ENCODE peak calls at places on chromosomes 5 and 9, in four cellular contexts. C, S, D and Y are unnamed samples.
A peak's percentile ranks its signal among the peaks of the same experiment; 100 is the strongest.

GRCh38 chr5:119897537-119898370 is 268.4 kb downstream of the FAM170A start:
- DNase-seq in C (no peak), S (no peak), D (no peak), Y (no peak)

GRCh38 chr5:44372028-44372427 is 17.2 kb downstream of the FGF10 start:
- DNase-seq in C (no peak), S (no peak), D (no peak), Y (no peak)

GRCh38 chr9:114678130-114678529 is 3.9 kb downstream of the TEX48 start:
- DNase-seq in C (no peak), S (no peak), D (no peak), Y (no peak)

GRCh38 chr5:88785396-88786216 is 97.4 kb downstream of the MEF2C start:
- DNase-seq in C (no peak), S (peak; percentile 5), D (no peak), Y (no peak)

GRCh38 chr9:110170728-110171257 is 37.2 kb downstream of the C9orf152 start:
- DNase-seq in C (no peak), S (no peak), D (no peak), Y (no peak)

GRCh38 chr9:2655411-2655901 is 33.9 kb downstream of the VLDLR start:
- DNase-seq in C (no peak), S (no peak), D (no peak), Y (peak; percentile 3)

GRCh38 chr5:67361932-67362729 is 165.5 kb upstream of the CD180 start:
- DNase-seq in C (no peak), S (no peak), D (peak; percentile 49), Y (no peak)

GRCh38 chr5:80406980-80407734 is 707 bp upstream of the ZFYVE16 start:
- DNase-seq in C (no peak), S (no peak), D (no peak), Y (peak; percentile 7)

GRCh38 chr9:120344230-120344629 is 235.7 kb downstream of the CDK5RAP2 start:
- DNase-seq in C (no peak), S (no peak), D (no peak), Y (peak; percentile 61)

GRCh38 chr9:79665926-79666325 is 94.2 kb downstream of the TLE4 start:
- DNase-seq in C (no peak), S (no peak), D (no peak), Y (no peak)

GRCh38 chr9:1619915-1620705 is 395.0 kb upstream of the SMARCA2 start:
- DNase-seq in C (no peak), S (no peak), D (no peak), Y (peak; percentile 59)

GRCh38 chr5:134149571-134150303 is 27.0 kb downstream of the SKP1 start:
- DNase-seq in C (no peak), S (no peak), D (no peak), Y (no peak)

GRCh38 chr9:128818839-128819715 is 777 bp downstream of the ENDOG start:
- DNase-seq in C (no peak), S (no peak), D (peak; percentile 67), Y (peak; percentile 72)

GRCh38 chr9:136247947-136248637 is 2.5 kb upstream of the QSOX2 start:
- DNase-seq in C (no peak), S (no peak), D (peak; percentile 64), Y (no peak)

GRCh38 chr9:84699897-84700395 is 30.4 kb downstream of the NTRK2 start:
- DNase-seq in C (no peak), S (no peak), D (no peak), Y (no peak)

GRCh38 chr9:79569814-79570448 is 1.8 kb upstream of the TLE4 start:
- DNase-seq in C (no peak), S (no peak), D (no peak), Y (no peak)

GRCh38 chr5:145158654-145159199 is 676.4 kb downstream of the PRELID2 start:
- DNase-seq in C (no peak), S (no peak), D (no peak), Y (no peak)

GRCh38 chr9:120388000-120388855 is 191.7 kb downstream of the CDK5RAP2 start:
- DNase-seq in C (no peak), S (no peak), D (no peak), Y (no peak)

GRCh38 chr9:78986446-78986845 is 585.3 kb upstream of the TLE4 start:
- DNase-seq in C (no peak), S (no peak), D (no peak), Y (no peak)

GRCh38 chr9:3385871-3386270 is 139.9 kb downstream of the RFX3 start:
- DNase-seq in C (no peak), S (no peak), D (no peak), Y (no peak)

GRCh38 chr5:171162602-171163001 is 146.4 kb upstream of the TLX3 start:
- DNase-seq in C (peak; percentile 12), S (peak; percentile 39), D (peak; percentile 38), Y (no peak)

GRCh38 chr5:60101561-60101960 is 208.0 kb upstream of the PDE4D start:
- DNase-seq in C (no peak), S (no peak), D (no peak), Y (no peak)

GRCh38 chr5:60102961-60103683 is 209.6 kb upstream of the PDE4D start:
- DNase-seq in C (no peak), S (no peak), D (no peak), Y (no peak)
- TF ChIP-seq JUND in C (no peak), S (no peak), D (peak; percentile 24), Y (no peak)

GRCh38 chr5:153159611-153160010 is 330.9 kb upstream of the GRIA1 start:
- DNase-seq in C (no peak), S (no peak), D (no peak), Y (no peak)
- TF ChIP-seq JUND in C (no peak), S (no peak), D (no peak), Y (no peak)

GRCh38 chr9:127418037-127418471 is 6.1 kb upstream of the ZNF79 start:
- DNase-seq in C (peak; percentile 59), S (peak; percentile 43), D (peak; percentile 53), Y (peak; percentile 51)
- TF ChIP-seq JUND in C (no peak), S (no peak), D (no peak), Y (no peak)

DNA sequence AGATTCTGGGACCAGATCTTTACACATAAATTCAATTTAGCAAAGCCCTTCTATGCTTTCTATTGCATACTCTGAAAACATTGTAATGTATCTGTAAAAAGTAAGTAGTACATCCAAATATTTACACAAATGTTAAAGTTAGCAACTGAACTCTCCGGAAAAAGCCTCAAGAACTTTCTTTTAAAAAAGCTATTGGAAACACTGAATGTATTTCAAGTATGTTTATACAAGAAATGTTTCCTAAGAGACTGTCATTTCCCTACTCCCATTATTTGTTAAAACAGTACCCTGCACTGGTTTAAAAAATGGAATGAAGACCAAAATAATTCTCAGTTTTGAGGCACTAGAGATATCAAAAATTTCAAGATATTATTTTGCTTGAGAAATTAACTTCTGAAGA is 44.8 kb upstream of the TRIM36 start:
- DNase-seq in C (no peak), S (no peak), D (no peak), Y (no peak)
- TF ChIP-seq JUND in C (no peak), S (no peak), D (no peak), Y (no peak)

GRCh38 chr9:99866398-99866797 is 40.1 kb upstream of the STX17 start:
- DNase-seq in C (no peak), S (no peak), D (no peak), Y (no peak)
- TF ChIP-seq JUND in C (no peak), S (no peak), D (no peak), Y (no peak)

DNA sequence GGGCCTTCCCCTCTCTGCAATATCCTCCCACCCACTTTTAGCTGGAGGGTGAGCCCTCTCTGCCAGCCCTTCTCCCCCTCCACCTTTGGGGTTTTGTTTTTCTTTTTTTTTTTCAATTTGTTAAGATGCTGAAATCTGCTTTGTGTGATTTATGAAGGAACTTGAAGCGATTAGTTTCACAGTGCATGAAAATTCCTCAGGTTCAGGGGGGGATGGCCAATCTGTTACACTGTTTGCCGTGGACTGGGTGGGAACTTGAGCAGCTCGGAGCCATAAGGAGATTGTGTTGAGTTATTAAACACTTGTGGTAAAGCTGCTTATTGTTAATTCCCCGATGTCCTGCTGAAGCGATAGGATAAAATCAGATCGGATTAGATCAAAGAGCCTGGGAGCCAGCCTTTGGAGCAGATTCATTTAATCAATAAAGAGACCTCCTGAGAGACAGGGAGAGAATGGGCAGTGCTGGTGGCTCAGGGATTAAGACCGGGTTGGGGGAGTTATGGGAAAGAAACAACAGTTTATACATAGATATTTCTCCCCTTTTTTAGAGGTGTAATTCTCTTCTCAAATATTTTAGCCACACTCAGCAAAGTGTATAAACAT is 105.9 kb upstream of the SPATA31D4 start:
- DNase-seq in C (no peak), S (no peak), D (no peak), Y (no peak)
- TF ChIP-seq JUND in C (no peak), S (no peak), D (no peak), Y (no peak)

DNA sequence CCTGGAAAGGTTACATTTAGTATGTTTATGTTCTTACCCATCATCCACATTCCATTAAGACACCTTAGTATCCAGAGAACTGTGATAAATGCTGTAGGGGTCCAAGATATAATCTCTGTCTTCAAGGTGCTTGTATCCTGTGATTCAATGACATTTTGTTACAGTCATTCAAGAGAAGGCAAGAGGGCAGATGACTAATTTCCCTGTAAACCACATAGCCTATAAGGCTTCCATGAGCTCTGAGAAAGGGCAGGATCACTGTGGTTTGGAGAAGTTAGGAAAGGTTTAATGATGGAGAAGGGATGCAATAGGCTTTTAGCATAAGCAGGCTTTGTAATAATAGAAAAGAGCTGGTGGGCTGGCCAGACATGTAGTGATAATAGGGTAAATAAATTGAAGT is 40.0 kb downstream of the PAPPA start:
- DNase-seq in C (no peak), S (no peak), D (no peak), Y (no peak)
- TF ChIP-seq JUND in C (no peak), S (no peak), D (peak; percentile 62), Y (no peak)

DNA sequence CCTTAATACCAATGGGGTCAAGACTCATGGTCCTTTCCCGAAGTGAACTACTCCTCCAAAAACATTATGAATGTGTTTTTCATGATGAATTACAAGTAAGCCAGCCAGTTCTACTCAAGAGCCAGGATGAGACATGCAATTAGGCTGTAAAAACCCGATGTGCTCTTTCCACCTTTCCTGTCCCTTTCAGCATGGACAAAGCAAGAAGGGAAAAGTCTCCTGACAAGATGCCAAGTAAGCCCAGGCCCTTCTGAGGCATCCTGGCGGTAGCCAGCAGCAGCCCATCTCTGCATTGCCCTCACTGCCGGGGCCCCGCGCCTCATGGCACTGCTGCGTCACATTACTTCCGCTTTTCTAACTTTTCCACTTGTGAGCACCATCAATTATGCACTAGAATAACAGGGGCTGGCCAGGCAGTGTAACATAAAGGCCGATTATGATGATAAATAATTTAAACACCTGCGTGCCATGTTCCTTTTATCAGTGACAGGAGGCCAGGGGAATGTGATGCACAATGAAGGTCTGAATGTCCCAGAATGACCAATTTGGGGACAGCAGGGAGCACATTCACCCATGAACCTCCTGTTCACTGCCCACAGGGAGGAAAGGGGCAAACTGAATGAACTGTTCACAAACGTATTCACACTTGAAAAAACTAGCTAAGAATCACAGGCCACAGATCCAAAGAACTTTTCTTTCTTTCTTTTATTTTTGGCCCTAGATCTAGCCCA is 37.4 kb downstream of the EFNA5 start:
- DNase-seq in C (no peak), S (no peak), D (no peak), Y (no peak)
- TF ChIP-seq JUND in C (no peak), S (no peak), D (no peak), Y (no peak)

DNA sequence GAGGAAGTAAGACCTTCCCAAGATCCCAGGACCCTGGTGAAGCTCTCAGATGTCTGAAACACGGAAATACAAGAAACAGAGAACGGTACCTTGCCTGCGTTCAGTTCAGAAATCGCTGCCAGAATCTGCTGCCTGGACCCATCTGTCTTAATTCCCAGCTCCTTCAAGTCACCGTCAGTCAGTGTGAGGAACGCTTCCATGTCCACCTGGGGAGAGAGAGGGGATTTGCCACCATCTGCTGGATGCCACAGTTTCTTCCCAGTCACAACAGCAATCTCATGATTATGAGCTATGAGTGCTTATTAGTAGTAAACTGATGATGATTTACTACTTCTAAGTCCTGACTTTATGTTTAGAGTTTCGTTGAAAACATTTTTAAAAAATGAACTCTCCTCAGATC is 36.7 kb upstream of the GABBR2 start:
- DNase-seq in C (no peak), S (no peak), D (no peak), Y (no peak)
- TF ChIP-seq JUND in C (no peak), S (no peak), D (no peak), Y (no peak)